ENCODE peak calls at places on chromosome 7, in six cellular contexts. T, O, E, K, J and N are unnamed samples.

GRCh38 chr7:128037081-128037480 is 5.8 kb upstream of the LRRC4 start:
- DNase-seq in T (no peak), O (no peak), E (no peak), K (no peak), J (no peak), N (no peak)

GRCh38 chr7:13627455-13627854 is 362.0 kb downstream of the ETV1 start:
- DNase-seq in T (peak), O (no peak), E (no peak), K (no peak), J (no peak), N (no peak)

GRCh38 chr7:155785536-155785935 is 26.7 kb downstream of the SHH start:
- DNase-seq in T (peak), O (peak), E (no peak), K (no peak), J (no peak), N (no peak)

GRCh38 chr7:141359740-141360413 is 191.3 kb upstream of the AGK start:
- DNase-seq in T (no peak), O (peak), E (no peak), K (no peak), J (no peak), N (no peak)

GRCh38 chr7:148921189-148921588 is 37.1 kb upstream of the EZH2 start:
- DNase-seq in T (no peak), O (no peak), E (no peak), K (no peak), J (no peak), N (no peak)

GRCh38 chr7:794671-795329 is 37.5 kb upstream of the SUN1 start:
- DNase-seq in T (no peak), O (no peak), E (no peak), K (no peak), J (no peak), N (no peak)

GRCh38 chr7:105854516-105854915 is 21.9 kb downstream of the ATXN7L1 start:
- DNase-seq in T (no peak), O (no peak), E (no peak), K (no peak), J (no peak), N (no peak)

GRCh38 chr7:27095050-27095896 is 527 bp downstream of the HOXA1 start:
- DNase-seq in T (no peak), O (no peak), E (no peak), K (peak), J (no peak), N (no peak)

GRCh38 chr7:66348959-66349358 is 143.8 kb downstream of the TPST1 start:
- DNase-seq in T (no peak), O (no peak), E (no peak), K (no peak), J (no peak), N (no peak)

GRCh38 chr7:132398253-132398913 is 177.9 kb downstream of the PLXNA4 start:
- DNase-seq in T (no peak), O (no peak), E (no peak), K (no peak), J (no peak), N (no peak)

GRCh38 chr7:96219382-96220130 is 102.3 kb downstream of the SLC25A13 start:
- DNase-seq in T (peak), O (peak), E (no peak), K (no peak), J (peak), N (no peak)

GRCh38 chr7:99733448-99733847 is 1.5 kb downstream of the CYP3A7 start:
- DNase-seq in T (no peak), O (no peak), E (no peak), K (peak), J (no peak), N (no peak)

GRCh38 chr7:2812119-2812487 is 32.0 kb downstream of the GNA12 start:
- DNase-seq in T (no peak), O (peak), E (no peak), K (no peak), J (no peak), N (no peak)

GRCh38 chr7:31796375-31796774 is 109.4 kb downstream of the PPP1R17 start:
- DNase-seq in T (peak), O (peak), E (no peak), K (no peak), J (no peak), N (no peak)

GRCh38 chr7:70568674-70569334 is 563.1 kb upstream of the GALNT17 start:
- DNase-seq in T (no peak), O (peak), E (no peak), K (no peak), J (no peak), N (peak)

GRCh38 chr7:153475240-153475639 is 577.0 kb upstream of the DPP6 start:
- DNase-seq in T (no peak), O (no peak), E (no peak), K (no peak), J (no peak), N (no peak)

GRCh38 chr7:91347288-91347687 is 83.1 kb downstream of the FZD1 start:
- DNase-seq in T (no peak), O (peak), E (no peak), K (no peak), J (no peak), N (no peak)

GRCh38 chr7:83629117-83629880 is 19.6 kb downstream of the SEMA3E start:
- DNase-seq in T (no peak), O (no peak), E (no peak), K (peak), J (no peak), N (peak)

GRCh38 chr7:1290262-1291039 is 57.8 kb downstream of the UNCX start:
- DNase-seq in T (peak), O (peak), E (no peak), K (peak), J (no peak), N (peak)

GRCh38 chr7:42057331-42057730 is 179.7 kb downstream of the GLI3 start:
- DNase-seq in T (peak), O (no peak), E (no peak), K (no peak), J (no peak), N (no peak)

GRCh38 chr7:50207251-50207564 is 97.3 kb upstream of the IKZF1 start:
- DNase-seq in T (no peak), O (no peak), E (no peak), K (no peak), J (no peak), N (no peak)

GRCh38 chr7:50205011-50205410 is 99.5 kb upstream of the IKZF1 start:
- DNase-seq in T (no peak), O (no peak), E (no peak), K (peak), J (no peak), N (no peak)

GRCh38 chr7:50208335-50208982 is 96.1 kb upstream of the IKZF1 start:
- DNase-seq in T (no peak), O (no peak), E (no peak), K (no peak), J (no peak), N (no peak)

GRCh38 chr7:50207682-50208255 is 96.7 kb upstream of the IKZF1 start:
- DNase-seq in T (no peak), O (no peak), E (no peak), K (no peak), J (no peak), N (no peak)

GRCh38 chr7:50206521-50207250 is 97.8 kb upstream of the IKZF1 start:
- DNase-seq in T (no peak), O (no peak), E (no peak), K (no peak), J (no peak), N (no peak)
- H3K4me2 ChIP-seq in T (no peak), O (no peak), E (no peak), K (no peak), J (no peak), N (no peak)

DNA sequence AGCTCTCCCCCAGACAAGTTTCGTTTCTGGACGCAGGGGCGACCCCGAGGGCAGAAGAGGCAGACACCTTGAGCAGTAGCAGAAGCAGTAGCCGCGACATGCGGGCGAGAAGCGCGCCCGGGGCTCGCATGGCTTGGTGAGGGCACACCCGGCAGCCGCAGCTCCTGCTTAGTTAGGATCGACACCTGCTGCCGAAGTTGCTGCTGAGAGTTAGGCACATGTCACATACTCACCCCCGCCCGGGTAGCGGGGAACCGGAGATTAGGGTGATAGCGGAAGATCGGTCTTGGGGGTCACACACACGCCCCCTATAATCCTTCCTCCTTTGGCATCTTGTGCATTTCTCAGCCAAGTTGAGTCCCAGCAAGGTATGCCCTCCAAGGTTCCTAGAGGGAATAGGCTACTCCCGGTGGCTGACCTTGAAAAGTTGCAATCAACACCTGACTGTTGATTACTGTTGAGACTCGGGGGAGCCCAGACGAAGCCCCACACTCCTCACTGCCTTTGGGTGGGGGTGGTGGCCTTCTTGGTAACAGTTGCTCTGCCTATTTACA is 668 bp downstream of the GPR37 start:
- DNase-seq in T (peak), O (no peak), E (peak), K (peak), J (peak), N (peak)
- TF ChIP-seq EZH2 in T (no peak), O (no peak), E (no peak), K (peak), J (no peak), N (no peak)

DNA sequence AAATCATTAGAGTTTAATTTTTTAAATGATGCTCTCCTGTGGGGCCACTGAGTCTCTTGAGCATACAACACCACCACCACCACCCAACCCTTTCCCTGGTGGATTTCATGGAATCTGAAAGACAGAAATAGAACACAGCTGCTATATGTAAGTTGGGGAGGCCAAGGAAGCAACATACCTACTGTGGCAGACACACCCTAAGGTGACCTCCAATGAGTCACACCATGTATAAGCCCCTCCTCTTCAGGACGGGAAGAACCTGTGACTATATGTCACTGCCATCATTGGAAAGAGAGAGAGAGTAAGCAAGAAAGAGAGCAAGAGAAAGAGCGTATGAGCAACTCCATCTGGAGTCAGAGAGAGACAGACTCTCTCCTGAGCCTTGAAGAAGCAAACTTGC is 172.4 kb upstream of the NFE2L3 start:
- DNase-seq in T (no peak), O (no peak), E (no peak), K (no peak), J (no peak), N (no peak)
- H3K4me2 ChIP-seq in T (no peak), O (no peak), E (no peak), K (no peak), J (no peak), N (no peak)

DNA sequence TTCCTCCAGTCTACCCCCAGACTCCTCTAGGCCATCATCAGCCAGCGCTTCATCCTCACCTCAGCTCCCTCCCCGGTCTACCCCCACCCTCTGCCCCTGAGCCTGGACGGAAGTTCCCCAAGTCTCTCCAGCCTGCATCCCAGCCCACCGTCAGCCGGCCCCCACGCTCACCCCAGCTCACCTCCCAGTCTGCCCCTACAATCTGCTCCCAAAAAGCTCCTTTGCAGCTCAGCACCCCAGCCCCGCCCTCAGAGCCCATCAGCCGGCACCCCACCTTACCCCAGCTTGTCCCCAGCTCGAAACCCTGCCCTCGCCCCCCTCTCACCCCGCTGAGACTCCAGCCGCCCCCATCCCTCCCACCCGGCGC is 322 bp upstream of the RAMP3 start:
- DNase-seq in T (no peak), O (no peak), E (no peak), K (peak), J (no peak), N (no peak)
- TF ChIP-seq EZH2 in T (no peak), O (no peak), E (no peak), K (no peak), J (no peak), N (peak)

DNA sequence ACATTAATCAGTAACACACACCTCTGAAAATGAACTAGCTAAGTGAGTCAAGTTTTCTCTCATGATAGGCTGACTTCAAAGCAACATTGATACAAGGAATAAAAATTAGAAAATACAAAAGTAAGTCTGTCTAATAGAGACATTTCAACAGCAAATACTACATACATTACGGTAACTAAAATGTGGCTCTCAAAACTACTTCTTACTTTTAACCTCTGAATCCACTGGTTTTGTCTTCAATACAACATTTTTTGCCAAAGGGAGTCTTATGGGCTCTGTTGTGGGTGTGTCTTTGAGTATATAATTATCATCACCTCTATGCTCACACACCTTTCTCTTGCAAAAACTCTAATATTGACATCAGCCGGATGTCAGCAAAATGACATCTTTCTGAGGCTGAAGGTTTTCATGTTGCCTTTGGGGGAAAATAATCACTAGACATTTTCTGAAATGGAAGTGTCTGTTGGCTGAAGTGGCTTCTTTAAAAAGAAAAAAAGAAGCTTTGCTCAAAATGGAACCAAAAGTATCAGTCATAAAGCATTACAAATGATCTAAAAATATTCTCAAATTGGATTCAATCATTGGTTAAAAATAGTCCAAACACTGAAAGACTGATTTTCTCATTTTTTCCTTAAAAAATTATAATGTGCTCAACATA is 41.8 kb upstream of the FAM133B start:
- DNase-seq in T (no peak), O (no peak), E (no peak), K (no peak), J (no peak), N (no peak)
- H3K4me2 ChIP-seq in T (no peak), O (no peak), E (no peak), K (no peak), J (no peak), N (no peak)

GRCh38 chr7:117790731-117791130 is 82.5 kb downstream of the CTTNBP2 start:
- DNase-seq in T (peak), O (no peak), E (no peak), K (no peak), J (no peak), N (no peak)
- TF ChIP-seq EZH2 in T (no peak), O (no peak), E (no peak), K (no peak), J (no peak), N (no peak)

GRCh38 chr7:110675383-110676103 is 415.4 kb upstream of the LRRN3 start:
- DNase-seq in T (no peak), O (no peak), E (no peak), K (no peak), J (no peak), N (no peak)
- H3K4me2 ChIP-seq in T (no peak), O (no peak), E (no peak), K (no peak), J (no peak), N (no peak)